ENCODE peak calls at places on chromosomes 13 and 19, in four cellular contexts. G is CD8-positive, alpha-beta T cell; V is transverse colon; J is suprapubic skin. C is an unnamed sample.

GRCh38 chr19:27796073-27796472 is 1416.9 kb downstream of the UQCRFS1 start:
- DNase-seq in G (no peak), V (no peak), J (no peak), C (no peak)

GRCh38 chr19:16001481-16002312 is 52.9 kb downstream of the OR10H4 start:
- DNase-seq in G (no peak), V (peak), J (no peak), C (no peak)

GRCh38 chr19:11091343-11092153 is 2.3 kb downstream of the LDLR start:
- DNase-seq in G (peak), V (peak), J (peak), C (peak)

GRCh38 chr19:40671404-40671803 is 19.0 kb downstream of the NUMBL start:
- DNase-seq in G (no peak), V (no peak), J (no peak), C (peak)

GRCh38 chr19:33568706-33569105 is 47.1 kb upstream of the PEPD start:
- DNase-seq in G (no peak), V (no peak), J (no peak), C (no peak)

GRCh38 chr13:93227280-93227905 is 786 bp downstream of the GPC6 start:
- DNase-seq in G (no peak), V (peak), J (no peak), C (no peak)

GRCh38 chr19:19224852-19225494 is 13.2 kb downstream of the NCAN start:
- DNase-seq in G (peak), V (peak), J (no peak), C (peak)

GRCh38 chr13:73337511-73337910 is 278.7 kb downstream of the KLF5 start:
- DNase-seq in G (no peak), V (no peak), J (no peak), C (no peak)

GRCh38 chr19:6060600-6061391 is 49.5 kb downstream of the RFX2 start:
- DNase-seq in G (peak), V (no peak), J (no peak), C (no peak)

GRCh38 chr19:10699650-10700335 is 1.4 kb upstream of the QTRT1 start:
- DNase-seq in G (peak), V (peak), J (no peak), C (no peak)

GRCh38 chr13:111049791-111050538 is 65.1 kb upstream of the ARHGEF7 start:
- DNase-seq in G (no peak), V (no peak), J (no peak), C (peak)

GRCh38 chr13:35502456-35502855 is 26.0 kb upstream of the MAB21L1 start:
- DNase-seq in G (no peak), V (no peak), J (no peak), C (no peak)

GRCh38 chr13:47420012-47420411 is 523.2 kb upstream of the HTR2A start:
- DNase-seq in G (no peak), V (no peak), J (no peak), C (no peak)
- TF ChIP-seq CTCF in G (no peak), V (no peak), J (no peak), C (peak)

DNA sequence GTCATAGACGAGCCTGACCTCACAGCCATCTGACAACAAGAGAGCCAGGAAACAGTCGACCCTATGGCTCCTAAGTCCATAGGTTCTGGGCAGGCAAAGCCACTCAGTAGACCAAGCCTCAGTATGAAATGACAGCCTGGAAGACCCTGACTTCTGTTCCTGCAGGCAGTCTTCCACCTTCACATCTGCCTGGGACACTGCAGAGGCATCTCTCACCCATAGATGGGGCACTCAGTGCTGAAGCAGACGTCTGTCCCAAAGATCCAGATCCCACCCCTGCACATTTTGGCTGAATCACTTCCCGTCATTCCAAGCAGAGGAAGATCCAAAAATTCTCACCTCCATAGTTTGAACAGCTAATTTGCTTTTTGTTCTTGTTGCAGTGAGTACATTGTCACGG is 139.3 kb upstream of the ZNF507 start:
- DNase-seq in G (no peak), V (no peak), J (no peak), C (no peak)
- TF ChIP-seq CTCF in G (no peak), V (no peak), J (no peak), C (no peak)

DNA sequence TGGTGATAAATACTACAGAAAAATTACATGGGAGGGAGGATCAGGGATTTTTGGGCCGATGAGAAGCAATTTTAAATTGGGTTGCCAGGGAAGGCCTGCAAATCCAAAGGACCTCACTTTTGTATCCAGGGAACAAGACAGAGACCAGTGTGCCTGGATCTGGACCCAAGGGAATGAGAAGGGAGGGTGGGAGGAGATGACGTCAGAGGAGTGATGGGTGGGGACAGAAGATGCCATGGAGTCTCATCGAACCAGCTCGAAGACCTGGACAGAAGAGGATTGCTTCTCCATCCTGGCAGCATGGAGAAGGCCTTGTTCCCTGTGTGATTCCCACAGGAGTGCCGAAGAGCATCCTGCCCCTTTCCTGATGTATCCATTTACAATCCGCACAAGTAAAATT is 68.9 kb downstream of the ITGBL1 start:
- DNase-seq in G (no peak), V (no peak), J (no peak), C (no peak)
- TF ChIP-seq CTCF in G (no peak), V (no peak), J (no peak), C (no peak)

GRCh38 chr13:108158746-108159145 is 56.6 kb downstream of the LIG4 start:
- DNase-seq in G (no peak), V (no peak), J (no peak), C (no peak)

GRCh38 chr13:108154421-108154858 is 60.9 kb downstream of the LIG4 start:
- DNase-seq in G (no peak), V (peak), J (no peak), C (no peak)

GRCh38 chr13:108155185-108156106 is 59.9 kb downstream of the LIG4 start:
- DNase-seq in G (peak), V (peak), J (no peak), C (peak)

DNA sequence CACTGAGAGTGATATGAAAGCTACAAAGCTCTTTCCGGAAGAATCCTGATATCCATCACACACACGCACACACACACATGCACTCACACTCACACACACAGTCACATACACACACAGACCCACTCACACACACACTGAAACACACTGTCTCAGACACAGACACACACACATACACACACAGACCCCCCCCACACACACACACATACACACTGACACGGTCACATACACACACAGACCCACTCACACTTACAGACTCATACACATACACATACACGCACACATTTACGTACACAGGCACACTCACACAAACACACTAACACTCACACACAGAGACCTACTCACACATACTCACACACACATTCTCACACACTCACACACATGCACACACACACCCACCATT is 58.6 kb downstream of the LIG4 start:
- DNase-seq in G (no peak), V (no peak), J (no peak), C (no peak)
- TF ChIP-seq CTCF in G (no peak), V (no peak), J (no peak), C (no peak)

GRCh38 chr13:49240017-49240416 is 7.7 kb upstream of the CDADC1 start:
- DNase-seq in G (peak), V (no peak), J (no peak), C (no peak)
- TF ChIP-seq CTCF in G (peak), V (peak), J (no peak), C (peak)

GRCh38 chr19:48630289-48631036 is 6.7 kb downstream of the DBP start:
- DNase-seq in G (no peak), V (peak), J (no peak), C (peak)
- TF ChIP-seq CTCF in G (no peak), V (no peak), J (no peak), C (peak)